ENCODE peak calls at places on chromosome X, in six cellular contexts. K is aorta, R is PC-9, Q is fibroblast of lung, A is thoracic aorta, T is Panc1. D is an unnamed sample.

GRCh38 chrX:48498374-48498809 is 10.4 kb upstream of the PORCN start:
- DNase-seq in T (no peak), R (peak; percentile 57), Q (peak; percentile 39), K (peak; percentile 11), A (no peak), D (peak; percentile 81)

GRCh38 chrX:28920554-28920953 is 333.3 kb downstream of the IL1RAPL1 start:
- DNase-seq in T (no peak), K (no peak), R (no peak), Q (peak; percentile 27), A (no peak), D (no peak)

GRCh38 chrX:87572911-87573310 is 55.3 kb downstream of the KLHL4 start:
- DNase-seq in T (no peak), K (no peak), R (no peak), A (no peak), Q (peak; percentile 54), D (no peak)

GRCh38 chrX:121036951-121037350 is 10.5 kb upstream of the GLUD2 start:
- DNase-seq in A (no peak), K (no peak), T (no peak), R (no peak), Q (no peak), D (no peak)

GRCh38 chrX:154369453-154370299 is 4.8 kb downstream of the FLNA start:
- DNase-seq in Q (peak; percentile 98), K (peak; percentile 91), T (peak; percentile 64), R (peak; percentile 75), A (peak; percentile 59), D (peak; percentile 92)

GRCh38 chrX:7146703-7147430 is 645 bp upstream of the STS start:
- DNase-seq in A (no peak), Q (peak; percentile 12), K (no peak), R (peak; percentile 39), T (no peak), D (no peak)

GRCh38 chrX:12065251-12065650 is 73.0 kb upstream of the FRMPD4 start:
- DNase-seq in T (no peak), A (no peak), R (peak; percentile 39), Q (peak; percentile 27), K (no peak), D (peak; percentile 2)

GRCh38 chrX:39418936-39419659 is 617.8 kb downstream of the MID1IP1 start:
- DNase-seq in Q (no peak), K (no peak), R (no peak), T (no peak), A (no peak), D (no peak)

GRCh38 chrX:19883878-19884277 is 3.5 kb downstream of the SH3KBP1 start:
- DNase-seq in Q (no peak), K (no peak), R (peak; percentile 88), A (no peak), T (no peak), D (no peak)

GRCh38 chrX:19879742-19880378 is 7.5 kb downstream of the SH3KBP1 start:
- DNase-seq in T (no peak), R (no peak), K (no peak), A (no peak), Q (no peak), D (no peak)

GRCh38 chrX:19882066-19882775 is 5.2 kb downstream of the SH3KBP1 start:
- DNase-seq in Q (no peak), R (no peak), T (no peak), A (no peak), K (no peak), D (no peak)

GRCh38 chrX:19879181-19879580 is 8.2 kb downstream of the SH3KBP1 start:
- DNase-seq in Q (no peak), R (no peak), T (no peak), A (no peak), K (no peak), D (no peak)

GRCh38 chrX:19881559-19881958 is 5.8 kb downstream of the SH3KBP1 start:
- DNase-seq in T (no peak), A (no peak), Q (no peak), K (no peak), R (no peak), D (no peak)
- H3K4me3 ChIP-seq in T (no peak overlapping the region), A (no peak overlapping the region), Q (no peak overlapping the region), K (no peak overlapping the region), R (no peak overlapping the region), D (no peak overlapping the region)

DNA sequence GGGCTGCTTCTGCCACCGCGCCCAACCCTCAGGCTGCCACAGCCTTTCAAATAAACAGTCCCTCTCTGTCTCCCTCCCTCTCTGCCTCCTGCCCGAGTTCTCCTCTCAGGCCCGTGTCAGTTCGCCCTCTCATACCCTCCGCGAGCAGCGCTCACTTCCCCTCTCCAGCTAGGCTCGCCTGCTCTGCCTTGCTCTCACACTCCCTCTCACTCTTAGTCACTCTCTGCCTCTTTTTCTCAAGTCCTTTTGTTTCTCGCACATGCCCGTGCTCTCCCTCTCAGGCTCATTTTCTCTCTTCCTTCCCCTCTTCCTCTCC is 3.2 kb downstream of the EFNB1 start:
- DNase-seq in K (peak; percentile 79), R (peak; percentile 42), A (no peak), T (no peak), Q (peak; percentile 75), D (peak; percentile 70)
- H3K27me3 ChIP-seq in K (no peaks in the 10 kb centered on the region), R (no peaks in the 10 kb centered on the region), A (no peaks in the 10 kb centered on the region), T (no peaks in the 10 kb centered on the region), Q (no peaks in the 10 kb centered on the region), D (no peaks in the 10 kb centered on the region)

DNA sequence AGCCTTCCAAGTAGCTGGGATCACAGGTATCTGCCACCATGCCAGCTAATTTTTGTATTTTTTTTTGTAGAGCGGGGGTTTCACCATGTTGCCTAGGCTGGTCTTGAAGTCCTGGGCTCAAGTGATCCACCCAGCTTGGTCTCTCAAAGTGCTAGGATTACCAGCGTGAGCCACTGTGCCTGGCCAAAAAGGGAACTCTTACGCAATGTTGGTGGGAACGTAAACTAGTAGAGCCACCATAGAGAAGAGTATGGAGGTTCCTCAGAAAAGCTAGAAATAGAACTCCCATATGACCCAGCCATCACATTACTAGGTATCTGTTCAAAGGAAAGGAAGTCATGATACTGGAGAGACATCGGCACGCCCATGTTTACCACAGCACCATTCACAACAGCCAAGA is 85.9 kb downstream of the PRKX start:
- DNase-seq in T (no peak), K (no peak), Q (no peak), A (no peak), R (no peak), D (no peak)
- H3K36me3 ChIP-seq in T (no peaks in the 10 kb centered on the region), K (no peaks in the 10 kb centered on the region), Q (no peaks in the 10 kb centered on the region), A (no peaks in the 10 kb centered on the region), R (no peaks in the 10 kb centered on the region), D (no peaks in the 10 kb centered on the region)

DNA sequence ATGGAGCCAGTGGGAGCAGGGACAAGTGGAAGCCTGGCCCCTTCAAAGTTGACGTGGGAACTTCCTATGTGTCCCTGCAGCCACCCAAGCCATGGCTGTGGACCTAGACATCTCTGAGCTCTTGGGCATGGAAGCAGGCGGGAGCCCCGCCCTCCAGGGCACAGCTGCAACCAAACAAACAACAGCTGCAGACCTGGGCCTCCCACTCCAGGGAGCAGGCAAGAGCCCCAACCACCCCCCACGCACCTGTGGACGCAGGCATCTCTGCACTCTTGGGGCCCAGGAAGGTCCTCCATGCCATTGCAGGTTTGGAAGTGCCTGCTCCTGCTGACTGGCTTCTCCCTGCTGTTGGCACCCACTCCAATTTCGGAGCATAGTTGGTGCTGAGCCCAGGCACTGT is 118.6 kb downstream of the ZMAT1 start:
- DNase-seq in T (no peak), R (no peak), Q (no peak), A (no peak), K (no peak), D (no peak)
- H3K4me3 ChIP-seq in T (no peak overlapping the region), R (no peak overlapping the region), Q (no peak overlapping the region), A (no peak overlapping the region), K (no peak overlapping the region), D (no peak overlapping the region)

DNA sequence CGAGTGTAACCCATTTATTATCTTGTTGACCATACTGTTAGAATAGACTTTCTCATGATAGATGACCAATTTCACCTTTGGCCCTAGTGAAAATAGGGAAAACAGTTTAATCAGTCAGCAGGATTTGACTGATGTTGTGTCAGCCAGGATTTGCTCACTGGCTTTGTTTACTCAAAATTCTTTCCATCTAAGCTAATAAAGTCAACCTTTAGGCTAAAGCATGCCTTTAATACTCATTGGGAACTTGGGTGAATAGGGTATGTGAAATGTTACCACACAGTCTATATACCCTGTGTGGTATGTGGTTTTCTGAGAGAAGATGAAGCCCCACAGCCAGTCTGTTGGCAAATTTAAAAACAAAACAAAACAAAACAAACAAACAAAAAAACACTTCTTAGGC is 18.7 kb upstream of the SPANXB1 start:
- DNase-seq in K (no peak), Q (no peak), A (no peak), R (no peak), T (peak; percentile 53), D (no peak)
- H3K27me3 ChIP-seq in K (no peaks in the 10 kb centered on the region), Q (no peaks in the 10 kb centered on the region), A (no peaks in the 10 kb centered on the region), R (no peaks in the 10 kb centered on the region), T (no peaks in the 10 kb centered on the region), D (no peaks in the 10 kb centered on the region)

GRCh38 chrX:148928803-148929202 is 428.4 kb downstream of the AFF2 start:
- DNase-seq in K (no peak), Q (no peak), T (no peak), A (no peak), R (no peak), D (no peak)
- H3K36me3 ChIP-seq in K (no peaks in the 10 kb centered on the region), Q (no peaks in the 10 kb centered on the region), T (no peaks in the 10 kb centered on the region), A (no peaks in the 10 kb centered on the region), R (no peaks in the 10 kb centered on the region), D (no peaks in the 10 kb centered on the region)

DNA sequence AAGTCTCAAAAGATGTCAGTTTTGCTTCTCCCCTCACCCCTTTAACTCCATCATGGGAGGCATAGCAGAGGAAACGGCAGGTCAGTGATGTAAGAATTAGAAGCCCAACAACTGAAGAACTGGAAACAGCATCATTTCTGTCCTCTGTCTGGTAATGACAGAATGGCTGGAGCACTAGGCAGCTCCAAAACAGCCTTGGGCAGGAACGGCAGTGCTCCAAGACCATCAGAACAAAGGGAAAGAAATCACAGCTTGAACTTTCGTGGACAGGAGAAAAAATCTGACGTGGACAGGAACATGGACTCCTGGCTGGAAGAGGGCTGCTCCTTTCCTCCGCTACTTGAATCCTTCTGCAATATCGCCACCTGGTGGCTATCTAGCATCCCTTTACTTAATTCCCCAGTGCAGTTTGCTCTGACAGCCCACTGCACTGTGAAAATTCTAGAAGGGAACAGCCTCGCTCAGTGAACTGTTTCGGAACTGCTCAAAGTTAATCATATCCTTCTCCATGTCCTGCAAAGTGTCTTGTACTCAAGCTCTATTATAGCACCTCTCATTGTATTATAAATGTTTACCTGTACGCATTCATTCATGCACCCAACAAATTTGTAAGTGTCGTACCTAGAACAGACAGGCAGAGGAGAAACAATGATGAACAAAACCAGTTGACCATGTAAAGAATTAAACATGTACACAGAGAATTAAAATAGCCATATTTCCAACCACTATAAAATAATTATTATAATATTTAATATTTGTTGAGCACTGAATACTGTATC is 20.4 kb downstream of the SLC25A53 start:
- DNase-seq in Q (peak; percentile 91), K (no peak), T (peak; percentile 70), R (peak; percentile 45), A (peak; percentile 21), D (peak; percentile 36)
- H3K4me3 ChIP-seq in Q (peak overlapping the region; percentile 20), K (peak overlapping the region; percentile 59), T (peak overlapping the region; percentile 18), R (no peak overlapping the region), A (peak overlapping the region; percentile 68), D (no peak overlapping the region)

GRCh38 chrX:134460861-134461218 is 875 bp downstream of the HPRT1 start:
- DNase-seq in K (no peak), R (peak; percentile 47), T (no peak), Q (peak; percentile 14), A (no peak), D (no peak)

GRCh38 chrX:134457708-134458107 is 2.3 kb upstream of the HPRT1 start:
- DNase-seq in A (no peak), T (no peak), R (no peak), K (no peak), Q (no peak), D (no peak)

GRCh38 chrX:134460005-134460860 is at the start of gene HPRT1:
- DNase-seq in T (no peak), K (peak; percentile 91), R (peak; percentile 77), Q (peak; percentile 69), A (peak; percentile 11), D (peak; percentile 80)

GRCh38 chrX:134459683-134460004 is 321 bp upstream of the HPRT1 start:
- DNase-seq in Q (peak; percentile 1), A (no peak), K (no peak), R (no peak), T (no peak), D (no peak)

GRCh38 chrX:134462927-134463326 is 3.0 kb downstream of the HPRT1 start:
- DNase-seq in Q (no peak), K (no peak), T (no peak), A (no peak), R (no peak), D (no peak)
- H3K27me3 ChIP-seq in Q (no peaks in the 10 kb centered on the region), K (no peaks in the 10 kb centered on the region), T (no peaks in the 10 kb centered on the region), A (no peaks in the 10 kb centered on the region), R (no peaks in the 10 kb centered on the region), D (no peaks in the 10 kb centered on the region)